ENCODE peak calls at places on chromosomes 2 and 18, in eight cellular contexts. O is K562, N is HepG2, I is HCT116, R is endothelial cell of umbilical vein, V is H1, X is A549, J is GM12878. M is an unnamed sample.
A peak's percentile ranks its signal among the peaks of the same experiment; 100 is the strongest.

GRCh38 chr2:226756131-226756530 is 43.5 kb downstream of the IRS1 start:
- DNase-seq in O (no peak), N (peak; percentile 12), I (peak; percentile 97), R (no peak), V (no peak), X (peak; percentile 40), J (no peak), M (no peak)

GRCh38 chr2:96856776-96857673 is 791 bp downstream of the ANKRD39 start:
- DNase-seq in O (peak; percentile 36), N (peak; percentile 47), I (no peak), R (peak; percentile 25), V (peak; percentile 73), X (no peak), J (no peak), M (peak; percentile 69)

GRCh38 chr2:130819226-130819914 is 17.3 kb upstream of the ARHGEF4 start:
- DNase-seq in O (no peak), N (no peak), I (no peak), R (no peak), V (peak; percentile 54), X (no peak), J (no peak), M (no peak)

GRCh38 chr2:12326449-12327190 is 390.1 kb upstream of the TRIB2 start:
- DNase-seq in O (no peak), N (peak; percentile 34), I (no peak), R (no peak), V (peak; percentile 54), X (no peak), J (no peak), M (peak; percentile 10)

GRCh38 chr2:238255636-238256035 is 15.8 kb upstream of the HES6 start:
- DNase-seq in O (no peak), N (no peak), I (no peak), R (no peak), V (no peak), X (no peak), J (no peak), M (no peak)

GRCh38 chr2:52821631-52822030 is 946.0 kb upstream of the CHAC2 start:
- DNase-seq in O (no peak), N (no peak), I (no peak), R (no peak), V (no peak), X (no peak), J (no peak), M (peak; percentile 22)

GRCh38 chr18:74935411-74935810 is 273.5 kb downstream of the PTGR3 start:
- DNase-seq in O (no peak), N (no peak), I (no peak), R (no peak), V (no peak), X (no peak), J (no peak), M (no peak)

GRCh38 chr18:59765343-59765742 is 68.1 kb upstream of the CCBE1 start:
- DNase-seq in O (no peak), N (no peak), I (no peak), R (no peak), V (no peak), X (no peak), J (no peak), M (no peak)

GRCh38 chr2:66748939-66749338 is 314.0 kb downstream of the MEIS1 start:
- DNase-seq in O (no peak), N (no peak), I (no peak), R (no peak), V (no peak), X (no peak), J (no peak), M (peak; percentile 62)

GRCh38 chr2:7191927-7192326 is 274.7 kb downstream of the RNF144A start:
- DNase-seq in O (no peak), N (peak; percentile 5), I (no peak), R (peak; percentile 4), V (no peak), X (peak; percentile 13), J (no peak), M (no peak)

GRCh38 chr18:21053127-21053526 is 58.5 kb downstream of the ROCK1 start:
- DNase-seq in O (no peak), N (peak; percentile 69), I (no peak), R (no peak), V (no peak), X (peak; percentile 18), J (no peak), M (no peak)

GRCh38 chr2:231397011-231397927 is 1.8 kb downstream of the B3GNT7 start:
- DNase-seq in O (no peak), N (no peak), I (no peak), R (no peak), V (no peak), X (no peak), J (no peak), M (no peak)

GRCh38 chr2:189901664-189902063 is 117.4 kb downstream of the PMS1 start:
- DNase-seq in O (no peak), N (no peak), I (no peak), R (no peak), V (no peak), X (no peak), J (no peak), M (no peak)

GRCh38 chr2:223641062-223641461 is 38.9 kb upstream of the SCG2 start:
- DNase-seq in O (peak; percentile 35), N (no peak), I (no peak), R (no peak), V (no peak), X (no peak), J (no peak), M (no peak)

GRCh38 chr18:76458522-76459311 is 36.3 kb downstream of the ZNF516 start:
- DNase-seq in O (no peak), N (no peak), I (no peak), R (no peak), V (peak; percentile 27), X (no peak), J (no peak), M (no peak)

GRCh38 chr2:216516730-216517350 is 18.2 kb downstream of the RPL37A start:
- DNase-seq in O (peak; percentile 46), N (no peak), I (peak; percentile 35), R (peak; percentile 66), V (no peak), X (peak; percentile 62), J (no peak), M (peak; percentile 70)
- TF ChIP-seq POLR2A in O (no peak), N (no peak), I (no peak), R (no peak), V (no peak), X (no peak), J (no peak), M (no peak)

DNA sequence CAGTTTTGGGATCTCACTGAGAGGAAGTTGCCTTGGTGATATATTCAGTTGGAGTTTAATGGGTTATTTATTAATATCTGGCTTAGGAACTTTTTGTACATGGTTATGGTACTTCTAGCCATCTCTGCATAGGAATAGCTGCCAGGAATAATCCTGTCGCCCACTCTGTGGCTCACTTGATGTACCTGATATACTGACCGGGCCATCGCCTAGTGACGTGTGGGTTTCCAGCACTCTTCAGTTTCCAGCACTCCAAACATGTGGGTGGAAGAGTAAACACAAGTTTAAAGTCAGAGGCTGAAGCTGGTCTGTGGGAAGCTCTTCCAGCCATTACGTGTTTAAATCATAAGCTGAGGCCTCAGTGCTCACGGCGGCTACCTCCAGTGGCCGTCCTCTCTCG is 44.3 kb upstream of the AGAP1 start:
- DNase-seq in O (no peak), N (no peak), I (no peak), R (no peak), V (no peak), X (no peak), J (no peak), M (no peak)
- TF ChIP-seq MAX in O (no peak), N (no peak), I (no peak), R (no peak), V (no peak), X (no peak), J (no peak), M (no peak)

DNA sequence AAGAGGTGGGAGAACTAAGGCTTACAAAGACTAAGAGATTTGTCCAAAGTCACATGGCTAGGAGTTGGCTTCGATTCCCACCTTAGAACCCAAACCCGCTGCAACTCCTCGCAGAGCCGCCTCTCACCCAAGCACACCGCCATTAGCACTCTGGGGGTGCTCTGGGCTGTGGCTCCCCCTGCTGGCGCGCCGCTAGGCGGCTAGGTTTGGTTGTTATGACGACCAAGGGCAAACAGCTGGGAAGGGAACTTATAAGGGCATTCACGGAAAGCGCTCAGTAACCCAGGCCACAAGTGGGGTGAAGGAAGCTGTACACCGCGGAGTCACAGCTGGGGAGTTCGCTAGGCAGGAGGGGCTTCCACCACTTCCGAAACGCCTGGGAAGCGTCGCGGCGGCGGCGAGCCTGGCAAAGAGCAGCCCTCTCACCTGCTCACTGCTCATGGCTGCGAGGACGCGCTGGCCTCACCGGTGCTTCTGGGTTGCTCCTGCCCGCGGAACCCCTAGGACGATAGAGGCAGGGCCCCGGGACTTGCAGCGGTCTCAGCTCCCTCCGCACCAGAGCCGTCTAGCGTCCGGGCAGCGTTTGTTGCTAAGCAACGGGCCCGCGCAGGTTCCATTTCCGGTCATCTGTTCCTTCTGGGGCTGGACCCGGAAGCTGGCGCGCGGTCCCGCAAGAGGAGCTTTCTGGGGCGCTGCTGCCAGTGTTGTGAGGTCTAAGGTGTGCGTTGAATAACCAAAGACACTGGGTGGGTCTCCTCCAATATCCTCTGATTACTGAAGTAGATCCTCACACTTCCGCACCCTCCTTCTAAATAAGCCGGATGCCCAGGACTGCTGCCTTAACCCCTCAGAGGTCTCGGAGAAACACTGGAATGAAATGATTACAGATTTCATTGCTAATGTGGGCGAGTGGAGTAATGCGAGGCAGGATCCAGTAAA is at the start of gene DNAH7:
- DNase-seq in O (peak; percentile 82), N (peak; percentile 70), I (peak; percentile 31), R (peak; percentile 86), V (peak; percentile 95), X (peak; percentile 88), J (peak; percentile 64), M (peak; percentile 92)
- TF ChIP-seq POLR2A in O (no peak), N (peak; percentile 48), I (no peak), R (peak; percentile 45), V (no peak), X (peak; percentile 68), J (peak; percentile 22), M (no peak)

GRCh38 chr2:224817676-224818075 is 101.5 kb upstream of the CCDC195 start:
- DNase-seq in O (no peak), N (no peak), I (no peak), R (no peak), V (no peak), X (no peak), J (no peak), M (no peak)

GRCh38 chr2:224819075-224819474 is 102.9 kb upstream of the CCDC195 start:
- DNase-seq in O (no peak), N (no peak), I (no peak), R (peak; percentile 53), V (no peak), X (no peak), J (no peak), M (no peak)

GRCh38 chr2:224820283-224820991 is 104.3 kb upstream of the CCDC195 start:
- DNase-seq in O (no peak), N (no peak), I (no peak), R (no peak), V (no peak), X (no peak), J (no peak), M (no peak)

GRCh38 chr2:224816816-224817215 is 100.7 kb upstream of the CCDC195 start:
- DNase-seq in O (no peak), N (peak; percentile 5), I (peak; percentile 15), R (peak; percentile 62), V (no peak), X (peak; percentile 48), J (no peak), M (no peak)
- TF ChIP-seq MAX in O (no peak), N (no peak), I (no peak), R (no peak), V (no peak), X (peak; percentile 33), J (no peak), M (no peak)

GRCh38 chr2:174634130-174635014 is 36.8 kb upstream of the WIPF1 start:
- DNase-seq in O (peak; percentile 36), N (no peak), I (no peak), R (peak; percentile 31), V (no peak), X (no peak), J (peak; percentile 65), M (peak; percentile 94)
- TF ChIP-seq POLR2A in O (no peak), N (no peak), I (no peak), R (no peak), V (no peak), X (no peak), J (peak; percentile 60), M (peak; percentile 51)

M was measured in NB4.